ENCODE peak calls at places on chromosomes 4 and X, in seven cellular contexts. One of them, this sample, is unnamed.

GRCh38 chr4:178414881-178415446 is 972.7 kb upstream of the AGA start:
- DNase-seq in brain microvascular endothelial cell: no peak
- DNase-seq in breast epithelium: no peak
- DNase-seq in AG04450: no peak
- DNase-seq in osteoblast: no peak
- DNase-seq in psoas muscle: no peak
- DNase-seq in tibial artery: no peak
- DNase-seq in this sample: no peak

GRCh38 chr4:2368779-2369437 is 49.5 kb downstream of the ZFYVE28 start:
- DNase-seq in AG04450: no peak
- DNase-seq in tibial artery: no peak
- DNase-seq in osteoblast: peak; percentile 30
- DNase-seq in brain microvascular endothelial cell: no peak
- DNase-seq in psoas muscle: peak; percentile 18
- DNase-seq in breast epithelium: peak; percentile 31
- DNase-seq in this sample: no peak

GRCh38 chrX:141468940-141469339 is 115.6 kb downstream of the SPANXA1 start:
- DNase-seq in AG04450: no peak
- DNase-seq in breast epithelium: no peak
- DNase-seq in brain microvascular endothelial cell: no peak
- DNase-seq in osteoblast: no peak
- DNase-seq in psoas muscle: no peak
- DNase-seq in tibial artery: no peak
- DNase-seq in this sample: no peak

GRCh38 chrX:22247169-22247568 is 25.5 kb upstream of the CBLL2 start:
- DNase-seq in tibial artery: no peak
- DNase-seq in osteoblast: no peak
- DNase-seq in breast epithelium: no peak
- DNase-seq in brain microvascular endothelial cell: peak; percentile 14
- DNase-seq in AG04450: peak; percentile 0
- DNase-seq in psoas muscle: no peak
- DNase-seq in this sample: no peak

GRCh38 chrX:155216940-155217450 is 735 bp downstream of the VBP1 start:
- DNase-seq in osteoblast: no peak
- DNase-seq in AG04450: no peak
- DNase-seq in tibial artery: no peak
- DNase-seq in psoas muscle: no peak
- DNase-seq in brain microvascular endothelial cell: no peak
- DNase-seq in breast epithelium: no peak
- DNase-seq in this sample: no peak

GRCh38 chrX:97740044-97740443 is 856.3 kb downstream of the RPA4 start:
- DNase-seq in brain microvascular endothelial cell: no peak
- DNase-seq in breast epithelium: no peak
- DNase-seq in osteoblast: no peak
- DNase-seq in psoas muscle: no peak
- DNase-seq in tibial artery: no peak
- DNase-seq in AG04450: no peak
- DNase-seq in this sample: no peak

GRCh38 chr4:184100297-184100885 is 117.3 kb downstream of the ENPP6 start:
- DNase-seq in breast epithelium: no peak
- DNase-seq in AG04450: no peak
- DNase-seq in osteoblast: no peak
- DNase-seq in brain microvascular endothelial cell: peak; percentile 5
- DNase-seq in tibial artery: no peak
- DNase-seq in psoas muscle: peak; percentile 76
- DNase-seq in this sample: no peak

GRCh38 chrX:14095702-14096101 is 66.0 kb upstream of the GEMIN8 start:
- DNase-seq in tibial artery: no peak
- DNase-seq in brain microvascular endothelial cell: peak; percentile 38
- DNase-seq in breast epithelium: no peak
- DNase-seq in psoas muscle: no peak
- DNase-seq in osteoblast: no peak
- DNase-seq in AG04450: peak; percentile 3
- DNase-seq in this sample: no peak

GRCh38 chr4:183636488-183636887 is 22.5 kb downstream of the RWDD4 start:
- DNase-seq in brain microvascular endothelial cell: peak; percentile 29
- DNase-seq in AG04450: no peak
- DNase-seq in tibial artery: no peak
- DNase-seq in osteoblast: no peak
- DNase-seq in breast epithelium: no peak
- DNase-seq in psoas muscle: no peak
- DNase-seq in this sample: no peak

GRCh38 chr4:173436149-173436579 is 37.2 kb upstream of the SCRG1 start:
- DNase-seq in osteoblast: no peak
- DNase-seq in breast epithelium: no peak
- DNase-seq in AG04450: no peak
- DNase-seq in psoas muscle: no peak
- DNase-seq in tibial artery: no peak
- DNase-seq in brain microvascular endothelial cell: peak; percentile 48
- DNase-seq in this sample: no peak

GRCh38 chr4:48047896-48048295 is 31.3 kb downstream of the NIPAL1 start:
- DNase-seq in tibial artery: no peak
- DNase-seq in breast epithelium: no peak
- DNase-seq in psoas muscle: no peak
- DNase-seq in brain microvascular endothelial cell: no peak
- DNase-seq in osteoblast: no peak
- DNase-seq in AG04450: no peak
- DNase-seq in this sample: no peak

GRCh38 chr4:3518511-3518880 is 13.7 kb downstream of the LRPAP1 start:
- DNase-seq in breast epithelium: no peak
- DNase-seq in brain microvascular endothelial cell: no peak
- DNase-seq in AG04450: no peak
- DNase-seq in tibial artery: peak; percentile 60
- DNase-seq in osteoblast: no peak
- DNase-seq in psoas muscle: no peak
- DNase-seq in this sample: no peak

GRCh38 chrX:151982217-151982616 is 7.7 kb upstream of the GABRE start:
- DNase-seq in osteoblast: peak; percentile 73
- DNase-seq in brain microvascular endothelial cell: peak; percentile 70
- DNase-seq in psoas muscle: no peak
- DNase-seq in breast epithelium: no peak
- DNase-seq in AG04450: peak; percentile 11
- DNase-seq in tibial artery: no peak
- DNase-seq in this sample: no peak

GRCh38 chr4:189792819-189793618 is 147.7 kb upstream of the FRG1 start:
- DNase-seq in psoas muscle: peak; percentile 65
- DNase-seq in brain microvascular endothelial cell: peak; percentile 67
- DNase-seq in AG04450: peak; percentile 13
- DNase-seq in breast epithelium: peak; percentile 73
- DNase-seq in osteoblast: no peak
- DNase-seq in tibial artery: no peak
- DNase-seq in this sample: peak; percentile 2

GRCh38 chrX:22534643-22535042 is 261.9 kb downstream of the CBLL2 start:
- DNase-seq in psoas muscle: peak; percentile 51
- DNase-seq in breast epithelium: no peak
- DNase-seq in brain microvascular endothelial cell: peak; percentile 89
- DNase-seq in osteoblast: no peak
- DNase-seq in tibial artery: peak; percentile 67
- DNase-seq in AG04450: peak; percentile 47
- DNase-seq in this sample: peak; percentile 3

GRCh38 chrX:2264179-2265030 is 236.4 kb downstream of the DHRSX start:
- DNase-seq in tibial artery: peak; percentile 37
- DNase-seq in breast epithelium: peak; percentile 10
- DNase-seq in brain microvascular endothelial cell: no peak
- DNase-seq in osteoblast: no peak
- DNase-seq in AG04450: no peak
- DNase-seq in psoas muscle: no peak
- DNase-seq in this sample: no peak

GRCh38 chr4:140123666-140124377 is 30.2 kb downstream of the MAML3 start:
- DNase-seq in breast epithelium: no peak
- DNase-seq in osteoblast: no peak
- DNase-seq in psoas muscle: no peak
- DNase-seq in brain microvascular endothelial cell: no peak
- DNase-seq in tibial artery: no peak
- DNase-seq in AG04450: no peak
- DNase-seq in this sample: no peak
- H3K27ac ChIP-seq in breast epithelium: no peak overlapping the region
- H3K27ac ChIP-seq in osteoblast: no peak overlapping the region
- H3K27ac ChIP-seq in psoas muscle: no peak overlapping the region
- H3K27ac ChIP-seq in brain microvascular endothelial cell: no peak overlapping the region
- H3K27ac ChIP-seq in tibial artery: no peak overlapping the region
- H3K27ac ChIP-seq in AG04450: no peak overlapping the region
- H3K27ac ChIP-seq in this sample: no peak overlapping the region

GRCh38 chr4:76195326-76195725 is 18.3 kb downstream of the SCARB2 start:
- DNase-seq in osteoblast: no peak
- DNase-seq in psoas muscle: no peak
- DNase-seq in tibial artery: no peak
- DNase-seq in brain microvascular endothelial cell: no peak
- DNase-seq in AG04450: no peak
- DNase-seq in breast epithelium: no peak
- DNase-seq in this sample: no peak

GRCh38 chr4:76192221-76192620 is 21.4 kb downstream of the SCARB2 start:
- DNase-seq in tibial artery: no peak
- DNase-seq in psoas muscle: no peak
- DNase-seq in osteoblast: no peak
- DNase-seq in AG04450: no peak
- DNase-seq in brain microvascular endothelial cell: no peak
- DNase-seq in breast epithelium: no peak
- DNase-seq in this sample: no peak

GRCh38 chr4:76197001-76197743 is 16.5 kb downstream of the SCARB2 start:
- DNase-seq in osteoblast: no peak
- DNase-seq in psoas muscle: no peak
- DNase-seq in brain microvascular endothelial cell: peak; percentile 34
- DNase-seq in breast epithelium: no peak
- DNase-seq in tibial artery: no peak
- DNase-seq in AG04450: no peak
- DNase-seq in this sample: no peak

GRCh38 chr4:76197971-76198410 is 15.6 kb downstream of the SCARB2 start:
- DNase-seq in AG04450: peak; percentile 32
- DNase-seq in breast epithelium: no peak
- DNase-seq in psoas muscle: peak; percentile 56
- DNase-seq in brain microvascular endothelial cell: peak; percentile 71
- DNase-seq in tibial artery: no peak
- DNase-seq in osteoblast: no peak
- DNase-seq in this sample: no peak

DNA sequence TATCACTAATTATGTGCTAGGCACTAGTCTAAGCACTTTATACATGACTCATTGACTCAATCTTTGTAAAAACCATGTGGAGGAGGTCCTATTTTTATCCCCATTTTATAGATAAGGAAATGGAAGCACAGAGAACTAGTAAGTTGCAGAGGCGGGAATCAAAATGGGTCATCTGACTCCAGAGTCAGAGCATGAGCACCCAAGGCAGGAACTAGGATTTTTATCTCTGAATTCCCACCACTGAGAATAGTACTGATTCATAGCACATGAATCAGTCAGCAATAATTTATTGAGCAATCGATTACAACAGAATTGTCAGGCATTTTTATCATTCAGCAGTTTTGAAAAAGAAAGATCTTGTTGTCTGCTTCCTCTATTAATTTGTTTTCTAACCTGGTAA is 19.3 kb downstream of the SCARB2 start:
- DNase-seq in tibial artery: no peak
- DNase-seq in osteoblast: peak; percentile 92
- DNase-seq in AG04450: peak; percentile 74
- DNase-seq in psoas muscle: no peak
- DNase-seq in brain microvascular endothelial cell: peak; percentile 94
- DNase-seq in breast epithelium: no peak
- DNase-seq in this sample: no peak
- H3K4me3 ChIP-seq in tibial artery: no peak overlapping the region
- H3K4me3 ChIP-seq in osteoblast: no peak overlapping the region
- H3K4me3 ChIP-seq in AG04450: no peak overlapping the region
- H3K4me3 ChIP-seq in psoas muscle: no peak overlapping the region
- H3K4me3 ChIP-seq in brain microvascular endothelial cell: no peak overlapping the region
- H3K4me3 ChIP-seq in breast epithelium: no peak overlapping the region
- H3K4me3 ChIP-seq in this sample: peak overlapping the region; percentile 25

GRCh38 chrX:29665532-29665931 is 549.8 kb upstream of the MAGEB2 start:
- DNase-seq in tibial artery: no peak
- DNase-seq in AG04450: no peak
- DNase-seq in breast epithelium: no peak
- DNase-seq in osteoblast: no peak
- DNase-seq in brain microvascular endothelial cell: no peak
- DNase-seq in psoas muscle: no peak
- DNase-seq in this sample: no peak
- H3K27ac ChIP-seq in tibial artery: no peak overlapping the region
- H3K27ac ChIP-seq in AG04450: no peak overlapping the region
- H3K27ac ChIP-seq in breast epithelium: no peak overlapping the region
- H3K27ac ChIP-seq in osteoblast: no peak overlapping the region
- H3K27ac ChIP-seq in brain microvascular endothelial cell: no peak overlapping the region
- H3K27ac ChIP-seq in psoas muscle: no peak overlapping the region
- H3K27ac ChIP-seq in this sample: no peak overlapping the region

GRCh38 chr4:151324124-151324448 is 1.3 kb downstream of the SH3D19 start:
- DNase-seq in psoas muscle: no peak
- DNase-seq in osteoblast: no peak
- DNase-seq in breast epithelium: no peak
- DNase-seq in tibial artery: no peak
- DNase-seq in brain microvascular endothelial cell: no peak
- DNase-seq in AG04450: no peak
- DNase-seq in this sample: no peak

GRCh38 chr4:151321586-151321985 is 3.8 kb downstream of the SH3D19 start:
- DNase-seq in psoas muscle: no peak
- DNase-seq in brain microvascular endothelial cell: no peak
- DNase-seq in tibial artery: no peak
- DNase-seq in AG04450: no peak
- DNase-seq in osteoblast: no peak
- DNase-seq in breast epithelium: no peak
- DNase-seq in this sample: no peak

GRCh38 chr4:151324449-151325319 is 721 bp downstream of the SH3D19 start:
- DNase-seq in psoas muscle: peak; percentile 85
- DNase-seq in breast epithelium: no peak
- DNase-seq in osteoblast: peak; percentile 85
- DNase-seq in tibial artery: peak; percentile 71
- DNase-seq in brain microvascular endothelial cell: peak; percentile 46
- DNase-seq in AG04450: no peak
- DNase-seq in this sample: no peak

GRCh38 chr4:151325320-151326246 is at the start of gene SH3D19:
- DNase-seq in brain microvascular endothelial cell: peak; percentile 13
- DNase-seq in breast epithelium: peak; percentile 63
- DNase-seq in osteoblast: peak; percentile 90
- DNase-seq in AG04450: no peak
- DNase-seq in psoas muscle: peak; percentile 84
- DNase-seq in tibial artery: peak; percentile 82
- DNase-seq in this sample: no peak

DNA sequence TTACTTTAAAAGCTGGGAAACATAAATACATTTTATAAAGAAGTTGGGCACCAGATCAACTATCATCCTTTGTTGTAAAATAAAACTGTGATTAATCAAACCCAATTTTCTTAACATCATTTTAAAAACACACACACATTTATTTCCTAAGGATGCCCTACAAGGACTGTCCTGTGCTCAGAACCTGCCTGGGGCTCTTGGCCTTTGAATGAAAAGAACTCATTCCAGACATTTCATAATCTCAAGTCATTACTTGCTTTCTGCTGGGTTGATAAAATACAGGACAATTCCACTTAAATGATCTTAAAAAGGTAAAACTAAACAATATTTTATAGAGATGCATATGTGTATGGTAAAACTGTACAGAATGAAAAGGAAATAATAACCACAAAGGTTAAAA is 2.8 kb downstream of the SH3D19 start:
- DNase-seq in osteoblast: no peak
- DNase-seq in brain microvascular endothelial cell: no peak
- DNase-seq in tibial artery: no peak
- DNase-seq in AG04450: no peak
- DNase-seq in breast epithelium: no peak
- DNase-seq in psoas muscle: no peak
- DNase-seq in this sample: no peak
- H3K4me3 ChIP-seq in osteoblast: no peak overlapping the region
- H3K4me3 ChIP-seq in brain microvascular endothelial cell: no peak overlapping the region
- H3K4me3 ChIP-seq in tibial artery: peak overlapping the region; percentile 76
- H3K4me3 ChIP-seq in AG04450: no peak overlapping the region
- H3K4me3 ChIP-seq in breast epithelium: no peak overlapping the region
- H3K4me3 ChIP-seq in psoas muscle: no peak overlapping the region
- H3K4me3 ChIP-seq in this sample: peak overlapping the region; percentile 90